ENCODE peak calls at places on chromosomes 3 and 15, in five cellular contexts. One of them, this sample, is unnamed.

GRCh38 chr3:66162766-66163165 is 58.0 kb upstream of the SLC25A26 start:
- DNase-seq in K562: no peak
- DNase-seq in H1: no peak
- DNase-seq in SK-N-SH: no peak
- DNase-seq in HepG2: no peak
- DNase-seq in this sample: no peak

GRCh38 chr15:62186578-62186977 is 21.5 kb upstream of the C2CD4B start:
- DNase-seq in K562: no peak
- DNase-seq in H1: no peak
- DNase-seq in SK-N-SH: no peak
- DNase-seq in HepG2: no peak
- DNase-seq in this sample: no peak

GRCh38 chr15:42996871-42997270 is 76.3 kb upstream of the TTBK2 start:
- DNase-seq in K562: no peak
- DNase-seq in H1: peak
- DNase-seq in SK-N-SH: no peak
- DNase-seq in HepG2: no peak
- DNase-seq in this sample: no peak

GRCh38 chr15:78303729-78304486 is 4.5 kb upstream of the SKIC8 start:
- DNase-seq in K562: peak
- DNase-seq in H1: no peak
- DNase-seq in SK-N-SH: no peak
- DNase-seq in HepG2: no peak
- DNase-seq in this sample: no peak

GRCh38 chr3:15420871-15421270 is 6.5 kb downstream of the METTL6 start:
- DNase-seq in K562: no peak
- DNase-seq in H1: no peak
- DNase-seq in SK-N-SH: no peak
- DNase-seq in HepG2: no peak
- DNase-seq in this sample: no peak

GRCh38 chr3:38561746-38562466 is 65.8 kb downstream of the EXOG start:
- DNase-seq in K562: no peak
- DNase-seq in H1: no peak
- DNase-seq in SK-N-SH: no peak
- DNase-seq in HepG2: no peak
- DNase-seq in this sample: no peak

GRCh38 chr3:100492810-100493140 is 356 bp downstream of the TMEM45A start:
- DNase-seq in K562: no peak
- DNase-seq in H1: no peak
- DNase-seq in SK-N-SH: no peak
- DNase-seq in HepG2: no peak
- DNase-seq in this sample: no peak

GRCh38 chr3:110680365-110680909 is 391.2 kb upstream of the NECTIN3 start:
- DNase-seq in K562: no peak
- DNase-seq in H1: no peak
- DNase-seq in SK-N-SH: no peak
- DNase-seq in HepG2: no peak
- DNase-seq in this sample: no peak

GRCh38 chr3:85678713-85679112 is 719.9 kb downstream of the CADM2 start:
- DNase-seq in K562: no peak
- DNase-seq in H1: no peak
- DNase-seq in SK-N-SH: no peak
- DNase-seq in HepG2: no peak
- DNase-seq in this sample: no peak

GRCh38 chr3:57164217-57164605 is 942 bp downstream of the IL17RD start:
- DNase-seq in K562: no peak
- DNase-seq in H1: no peak
- DNase-seq in SK-N-SH: no peak
- DNase-seq in HepG2: no peak
- DNase-seq in this sample: no peak

GRCh38 chr15:95287774-95288173 is 1042.7 kb upstream of the NR2F2 start:
- DNase-seq in K562: no peak
- DNase-seq in H1: no peak
- DNase-seq in SK-N-SH: no peak
- DNase-seq in HepG2: no peak
- DNase-seq in this sample: no peak

GRCh38 chr3:147189016-147189415 is 217.3 kb downstream of the ZIC4 start:
- DNase-seq in K562: no peak
- DNase-seq in H1: no peak
- DNase-seq in SK-N-SH: no peak
- DNase-seq in HepG2: no peak
- DNase-seq in this sample: no peak

GRCh38 chr15:41935566-41936020 is 36.8 kb downstream of the EHD4 start:
- DNase-seq in K562: no peak
- DNase-seq in H1: no peak
- DNase-seq in SK-N-SH: no peak
- DNase-seq in HepG2: no peak
- DNase-seq in this sample: peak

GRCh38 chr3:110420158-110420641 is 651.4 kb upstream of the NECTIN3 start:
- DNase-seq in K562: no peak
- DNase-seq in H1: no peak
- DNase-seq in SK-N-SH: no peak
- DNase-seq in HepG2: no peak
- DNase-seq in this sample: no peak

GRCh38 chr3:149188494-149188893 is 33.1 kb downstream of the CP start:
- DNase-seq in K562: no peak
- DNase-seq in H1: no peak
- DNase-seq in SK-N-SH: no peak
- DNase-seq in HepG2: no peak
- DNase-seq in this sample: no peak

GRCh38 chr3:194128202-194128907 is 7.6 kb upstream of the HES1 start:
- DNase-seq in K562: no peak
- DNase-seq in H1: no peak
- DNase-seq in SK-N-SH: no peak
- DNase-seq in HepG2: no peak
- DNase-seq in this sample: peak

GRCh38 chr3:180252683-180253082 is 215.9 kb upstream of the PEX5L start:
- DNase-seq in K562: no peak
- DNase-seq in H1: no peak
- DNase-seq in SK-N-SH: no peak
- DNase-seq in HepG2: no peak
- DNase-seq in this sample: peak

GRCh38 chr3:69649120-69649519 is 90.1 kb upstream of the MITF start:
- DNase-seq in K562: no peak
- DNase-seq in H1: no peak
- DNase-seq in SK-N-SH: no peak
- DNase-seq in HepG2: peak
- DNase-seq in this sample: no peak

GRCh38 chr3:15342945-15343344 is 10.6 kb upstream of the SH3BP5 start:
- DNase-seq in K562: no peak
- DNase-seq in H1: no peak
- DNase-seq in SK-N-SH: no peak
- DNase-seq in HepG2: no peak
- DNase-seq in this sample: no peak

GRCh38 chr3:65006300-65006739 is 318.5 kb upstream of the ADAMTS9 start:
- DNase-seq in K562: no peak
- DNase-seq in H1: no peak
- DNase-seq in SK-N-SH: no peak
- DNase-seq in HepG2: no peak
- DNase-seq in this sample: no peak

GRCh38 chr3:101065962-101066361 is 72.7 kb upstream of the ABI3BP start:
- DNase-seq in K562: no peak
- DNase-seq in H1: no peak
- DNase-seq in SK-N-SH: no peak
- DNase-seq in HepG2: peak
- DNase-seq in this sample: no peak

GRCh38 chr3:156819842-156820686 is 6.1 kb upstream of the LEKR1 start:
- DNase-seq in K562: no peak
- DNase-seq in H1: no peak
- DNase-seq in SK-N-SH: no peak
- DNase-seq in HepG2: no peak
- DNase-seq in this sample: no peak

GRCh38 chr3:45241206-45241605 is 15.1 kb upstream of the TMEM158 start:
- DNase-seq in K562: no peak
- DNase-seq in H1: no peak
- DNase-seq in SK-N-SH: no peak
- DNase-seq in HepG2: no peak
- DNase-seq in this sample: no peak

GRCh38 chr15:79283252-79284048 is 928 bp downstream of the ANKRD34C start:
- DNase-seq in K562: peak
- DNase-seq in H1: no peak
- DNase-seq in SK-N-SH: peak
- DNase-seq in HepG2: no peak
- DNase-seq in this sample: peak

GRCh38 chr3:6491768-6492167 is 369.1 kb upstream of the GRM7 start:
- DNase-seq in K562: no peak
- DNase-seq in H1: no peak
- DNase-seq in SK-N-SH: no peak
- DNase-seq in HepG2: no peak
- DNase-seq in this sample: no peak

GRCh38 chr3:36729204-36730056 is 34.9 kb downstream of the DCLK3 start:
- DNase-seq in K562: peak
- DNase-seq in H1: no peak
- DNase-seq in SK-N-SH: peak
- DNase-seq in HepG2: peak
- DNase-seq in this sample: peak

GRCh38 chr3:78134496-78134895 is 1094.6 kb downstream of the ROBO2 start:
- DNase-seq in K562: no peak
- DNase-seq in H1: no peak
- DNase-seq in SK-N-SH: no peak
- DNase-seq in HepG2: no peak
- DNase-seq in this sample: no peak

GRCh38 chr3:76869726-76870414 is 170.0 kb upstream of the ROBO2 start:
- DNase-seq in K562: no peak
- DNase-seq in H1: no peak
- DNase-seq in SK-N-SH: no peak
- DNase-seq in HepG2: peak
- DNase-seq in this sample: no peak

GRCh38 chr15:40594429-40594836 is 384 bp downstream of the KNL1 start:
- DNase-seq in K562: peak
- DNase-seq in H1: peak
- DNase-seq in SK-N-SH: peak
- DNase-seq in HepG2: peak
- DNase-seq in this sample: peak

DNA sequence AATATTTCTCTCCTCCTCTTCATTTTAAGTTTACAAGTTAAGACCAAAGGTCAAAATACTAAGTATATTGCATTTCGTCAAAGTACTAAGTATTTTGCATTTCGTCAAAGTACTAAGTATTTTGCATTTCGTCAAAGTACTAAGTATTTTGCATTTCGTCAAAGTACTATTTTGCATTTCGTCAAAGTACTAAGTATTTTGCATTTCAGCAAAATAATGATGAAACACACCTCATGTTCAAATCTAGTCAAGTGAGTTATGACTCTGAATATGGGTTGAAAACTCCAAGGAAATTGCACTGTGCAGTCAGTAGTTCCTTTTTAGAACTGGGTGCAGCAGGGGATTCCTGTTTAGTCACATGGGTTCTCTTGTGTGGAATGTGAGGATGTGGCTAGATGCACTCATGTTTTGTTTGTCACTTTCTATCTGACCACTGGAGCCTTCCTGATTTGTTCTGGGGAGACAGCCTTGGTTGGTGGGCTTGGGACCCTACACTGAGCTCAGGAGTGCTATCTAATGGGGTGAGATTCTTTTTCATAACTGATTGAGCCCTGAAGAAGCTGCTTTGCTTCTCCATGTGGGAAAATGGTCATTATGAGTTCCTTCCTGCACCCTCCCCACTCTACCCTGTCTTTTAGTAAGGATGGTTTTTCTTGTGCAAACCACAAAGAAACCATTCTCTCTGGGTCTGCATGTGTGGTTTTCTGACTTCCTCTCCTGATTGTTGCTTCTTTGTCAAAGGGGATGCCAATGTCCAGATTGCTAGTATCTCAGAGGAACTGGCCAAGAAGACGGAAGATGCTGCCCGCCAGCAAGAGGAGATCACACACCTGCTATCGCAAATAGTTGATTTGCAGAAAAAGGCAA is 73.4 kb downstream of the CCK start:
- DNase-seq in K562: no peak
- DNase-seq in H1: no peak
- DNase-seq in SK-N-SH: no peak
- DNase-seq in HepG2: no peak
- DNase-seq in this sample: no peak
- TF ChIP-seq JUND in K562: no peak
- TF ChIP-seq JUND in H1: no peak
- TF ChIP-seq JUND in SK-N-SH: no peak
- TF ChIP-seq JUND in HepG2: no peak
- TF ChIP-seq JUND in this sample: no peak

DNA sequence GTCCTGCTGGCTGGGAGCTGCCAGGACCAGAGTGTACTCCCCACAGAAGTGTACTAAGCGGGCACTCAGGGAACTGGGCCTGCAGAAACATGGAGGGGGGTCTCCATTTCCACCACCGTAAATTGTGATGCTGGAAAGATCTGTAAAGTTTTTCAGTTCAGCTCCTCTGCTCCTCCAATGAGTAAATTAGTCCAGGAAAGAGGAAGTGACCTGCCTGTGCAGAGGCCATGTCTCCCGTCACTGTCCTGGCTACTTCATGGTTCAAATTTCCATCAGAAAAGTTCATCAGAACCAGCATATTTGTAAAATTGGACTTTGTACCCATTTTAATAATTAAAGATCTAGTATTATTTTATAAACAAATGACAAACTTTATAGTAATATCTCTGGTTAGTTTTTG is 226.7 kb upstream of the THBS1 start:
- DNase-seq in K562: no peak
- DNase-seq in H1: no peak
- DNase-seq in SK-N-SH: no peak
- DNase-seq in HepG2: no peak
- DNase-seq in this sample: no peak
- TF ChIP-seq JUND in K562: no peak
- TF ChIP-seq JUND in H1: no peak
- TF ChIP-seq JUND in SK-N-SH: no peak
- TF ChIP-seq JUND in HepG2: no peak
- TF ChIP-seq JUND in this sample: no peak

GRCh38 chr3:129240436-129240835 is 9.0 kb upstream of the COPG1 start:
- DNase-seq in K562: no peak
- DNase-seq in H1: no peak
- DNase-seq in SK-N-SH: no peak
- DNase-seq in HepG2: no peak
- DNase-seq in this sample: no peak
- TF ChIP-seq JUND in K562: no peak
- TF ChIP-seq JUND in H1: no peak
- TF ChIP-seq JUND in SK-N-SH: no peak
- TF ChIP-seq JUND in HepG2: no peak
- TF ChIP-seq JUND in this sample: no peak

GRCh38 chr3:196889844-196890243 is 22.1 kb downstream of the SENP5 start:
- DNase-seq in K562: no peak
- DNase-seq in H1: no peak
- DNase-seq in SK-N-SH: no peak
- DNase-seq in HepG2: no peak
- DNase-seq in this sample: no peak

GRCh38 chr3:196883361-196883760 is 15.6 kb downstream of the SENP5 start:
- DNase-seq in K562: no peak
- DNase-seq in H1: no peak
- DNase-seq in SK-N-SH: no peak
- DNase-seq in HepG2: no peak
- DNase-seq in this sample: no peak

GRCh38 chr3:196890309-196890708 is 22.6 kb downstream of the SENP5 start:
- DNase-seq in K562: no peak
- DNase-seq in H1: no peak
- DNase-seq in SK-N-SH: no peak
- DNase-seq in HepG2: no peak
- DNase-seq in this sample: no peak

DNA sequence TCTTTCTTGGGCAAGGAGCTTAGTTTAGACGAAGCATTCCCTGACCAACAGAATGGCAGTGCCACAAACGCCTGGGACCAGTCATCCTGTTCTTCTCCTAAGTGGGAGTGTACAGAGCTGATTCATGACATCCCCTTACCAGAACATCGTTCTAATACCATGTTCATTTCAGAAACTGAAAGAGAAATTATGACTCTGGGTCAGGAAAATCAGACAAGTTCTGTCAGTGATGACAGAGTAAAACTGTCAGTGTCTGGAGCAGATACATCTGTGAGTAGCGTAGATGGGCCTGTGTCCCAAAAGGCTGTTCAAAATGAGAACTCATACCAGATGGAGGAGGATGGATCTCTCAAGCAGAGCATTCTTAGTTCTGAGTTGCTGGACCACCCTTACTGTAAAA is 18.5 kb downstream of the SENP5 start:
- DNase-seq in K562: no peak
- DNase-seq in H1: no peak
- DNase-seq in SK-N-SH: no peak
- DNase-seq in HepG2: no peak
- DNase-seq in this sample: no peak
- TF ChIP-seq JUND in K562: no peak
- TF ChIP-seq JUND in H1: no peak
- TF ChIP-seq JUND in SK-N-SH: no peak
- TF ChIP-seq JUND in HepG2: no peak
- TF ChIP-seq JUND in this sample: no peak